ENCODE peak calls at places on chromosomes 11 and 22, in seven cellular contexts. One of them, this sample, is unnamed.

GRCh38 chr11:59336931-59337330 is 21.8 kb upstream of the OR5AN1 start:
- DNase-seq in sigmoid colon: no peak
- DNase-seq in CD8-positive, alpha-beta T cell: no peak
- DNase-seq in esophagus squamous epithelium: no peak
- DNase-seq in endodermal cell: no peak
- DNase-seq in fibroblast of mammary gland: no peak
- DNase-seq in IMR-90: no peak
- DNase-seq in this sample: no peak

GRCh38 chr22:17131686-17132085 is 10.5 kb upstream of the TMEM121B start:
- DNase-seq in CD8-positive, alpha-beta T cell: no peak
- DNase-seq in IMR-90: no peak
- DNase-seq in endodermal cell: peak; percentile 70
- DNase-seq in sigmoid colon: peak; percentile 28
- DNase-seq in fibroblast of mammary gland: no peak
- DNase-seq in esophagus squamous epithelium: no peak
- DNase-seq in this sample: no peak

GRCh38 chr22:43270314-43270908 is 72.8 kb downstream of the SCUBE1 start:
- DNase-seq in fibroblast of mammary gland: no peak
- DNase-seq in IMR-90: no peak
- DNase-seq in CD8-positive, alpha-beta T cell: no peak
- DNase-seq in esophagus squamous epithelium: no peak
- DNase-seq in endodermal cell: peak; percentile 95
- DNase-seq in sigmoid colon: no peak
- DNase-seq in this sample: no peak

GRCh38 chr11:127926721-127927120 is 660.6 kb downstream of the ETS1 start:
- DNase-seq in esophagus squamous epithelium: no peak
- DNase-seq in IMR-90: no peak
- DNase-seq in fibroblast of mammary gland: no peak
- DNase-seq in sigmoid colon: no peak
- DNase-seq in CD8-positive, alpha-beta T cell: no peak
- DNase-seq in endodermal cell: no peak
- DNase-seq in this sample: no peak

GRCh38 chr22:44424131-44424711 is 73.8 kb downstream of the RTL6 start:
- DNase-seq in fibroblast of mammary gland: no peak
- DNase-seq in IMR-90: no peak
- DNase-seq in sigmoid colon: peak; percentile 30
- DNase-seq in CD8-positive, alpha-beta T cell: no peak
- DNase-seq in esophagus squamous epithelium: no peak
- DNase-seq in endodermal cell: peak; percentile 25
- DNase-seq in this sample: no peak

GRCh38 chr22:32052259-32052658 is 9.2 kb downstream of the SLC5A1 start:
- DNase-seq in IMR-90: no peak
- DNase-seq in esophagus squamous epithelium: no peak
- DNase-seq in sigmoid colon: no peak
- DNase-seq in fibroblast of mammary gland: no peak
- DNase-seq in CD8-positive, alpha-beta T cell: no peak
- DNase-seq in endodermal cell: no peak
- DNase-seq in this sample: no peak

GRCh38 chr11:70751142-70751734 is 352.9 kb downstream of the CTTN start:
- DNase-seq in CD8-positive, alpha-beta T cell: no peak
- DNase-seq in IMR-90: no peak
- DNase-seq in esophagus squamous epithelium: no peak
- DNase-seq in endodermal cell: no peak
- DNase-seq in sigmoid colon: no peak
- DNase-seq in fibroblast of mammary gland: no peak
- DNase-seq in this sample: no peak

GRCh38 chr11:23789938-23790371 is 706.9 kb upstream of the LUZP2 start:
- DNase-seq in sigmoid colon: no peak
- DNase-seq in fibroblast of mammary gland: peak; percentile 73
- DNase-seq in CD8-positive, alpha-beta T cell: no peak
- DNase-seq in esophagus squamous epithelium: no peak
- DNase-seq in endodermal cell: no peak
- DNase-seq in IMR-90: peak; percentile 86
- DNase-seq in this sample: peak; percentile 56

GRCh38 chr11:100849009-100849913 is 162.2 kb downstream of the ARHGAP42 start:
- DNase-seq in endodermal cell: no peak
- DNase-seq in IMR-90: peak; percentile 91
- DNase-seq in sigmoid colon: no peak
- DNase-seq in esophagus squamous epithelium: no peak
- DNase-seq in fibroblast of mammary gland: peak; percentile 97
- DNase-seq in CD8-positive, alpha-beta T cell: no peak
- DNase-seq in this sample: peak; percentile 79

GRCh38 chr11:110565344-110565684 is 135.6 kb downstream of the FDX1 start:
- DNase-seq in CD8-positive, alpha-beta T cell: no peak
- DNase-seq in fibroblast of mammary gland: peak; percentile 26
- DNase-seq in sigmoid colon: no peak
- DNase-seq in esophagus squamous epithelium: no peak
- DNase-seq in IMR-90: peak; percentile 64
- DNase-seq in endodermal cell: peak; percentile 85
- DNase-seq in this sample: no peak

GRCh38 chr11:76184551-76184993 is 21.7 kb downstream of the WNT11 start:
- DNase-seq in IMR-90: peak; percentile 15
- DNase-seq in esophagus squamous epithelium: no peak
- DNase-seq in CD8-positive, alpha-beta T cell: no peak
- DNase-seq in endodermal cell: no peak
- DNase-seq in fibroblast of mammary gland: no peak
- DNase-seq in sigmoid colon: no peak
- DNase-seq in this sample: peak; percentile 52

GRCh38 chr22:32318361-32318760 is 39.3 kb upstream of the RFPL3 start:
- DNase-seq in esophagus squamous epithelium: no peak
- DNase-seq in IMR-90: no peak
- DNase-seq in CD8-positive, alpha-beta T cell: no peak
- DNase-seq in endodermal cell: peak; percentile 13
- DNase-seq in sigmoid colon: no peak
- DNase-seq in fibroblast of mammary gland: no peak
- DNase-seq in this sample: no peak

GRCh38 chr11:2525941-2526807 is 81.4 kb downstream of the KCNQ1 start:
- DNase-seq in sigmoid colon: peak; percentile 39
- DNase-seq in fibroblast of mammary gland: no peak
- DNase-seq in endodermal cell: peak; percentile 24
- DNase-seq in esophagus squamous epithelium: no peak
- DNase-seq in CD8-positive, alpha-beta T cell: no peak
- DNase-seq in IMR-90: no peak
- DNase-seq in this sample: no peak

GRCh38 chr11:75014129-75014528 is 25.4 kb downstream of the NEU3 start:
- DNase-seq in esophagus squamous epithelium: no peak
- DNase-seq in sigmoid colon: no peak
- DNase-seq in CD8-positive, alpha-beta T cell: no peak
- DNase-seq in IMR-90: peak; percentile 95
- DNase-seq in endodermal cell: no peak
- DNase-seq in fibroblast of mammary gland: peak; percentile 91
- DNase-seq in this sample: peak; percentile 77
- TF ChIP-seq CTCF in esophagus squamous epithelium: no peak
- TF ChIP-seq CTCF in sigmoid colon: no peak
- TF ChIP-seq CTCF in CD8-positive, alpha-beta T cell: no peak
- TF ChIP-seq CTCF in IMR-90: peak; percentile 40
- TF ChIP-seq CTCF in endodermal cell: no peak
- TF ChIP-seq CTCF in fibroblast of mammary gland: peak; percentile 38
- TF ChIP-seq CTCF in this sample: peak; percentile 47

GRCh38 chr11:8838248-8838647 is 72.7 kb upstream of the AKIP1 start:
- DNase-seq in endodermal cell: no peak
- DNase-seq in IMR-90: peak; percentile 94
- DNase-seq in esophagus squamous epithelium: no peak
- DNase-seq in CD8-positive, alpha-beta T cell: no peak
- DNase-seq in fibroblast of mammary gland: peak; percentile 95
- DNase-seq in sigmoid colon: peak; percentile 46
- DNase-seq in this sample: peak; percentile 68

GRCh38 chr11:8841899-8842298 is 69.1 kb upstream of the AKIP1 start:
- DNase-seq in esophagus squamous epithelium: no peak
- DNase-seq in IMR-90: peak; percentile 42
- DNase-seq in fibroblast of mammary gland: no peak
- DNase-seq in CD8-positive, alpha-beta T cell: no peak
- DNase-seq in endodermal cell: no peak
- DNase-seq in sigmoid colon: no peak
- DNase-seq in this sample: no peak

GRCh38 chr11:8839957-8840945 is 70.7 kb upstream of the AKIP1 start:
- DNase-seq in CD8-positive, alpha-beta T cell: no peak
- DNase-seq in sigmoid colon: peak; percentile 56
- DNase-seq in fibroblast of mammary gland: no peak
- DNase-seq in endodermal cell: peak; percentile 77
- DNase-seq in esophagus squamous epithelium: no peak
- DNase-seq in IMR-90: peak; percentile 74
- DNase-seq in this sample: no peak

GRCh38 chr11:8834379-8834778 is 76.6 kb upstream of the AKIP1 start:
- DNase-seq in sigmoid colon: no peak
- DNase-seq in fibroblast of mammary gland: no peak
- DNase-seq in IMR-90: no peak
- DNase-seq in esophagus squamous epithelium: no peak
- DNase-seq in CD8-positive, alpha-beta T cell: no peak
- DNase-seq in endodermal cell: no peak
- DNase-seq in this sample: no peak

DNA sequence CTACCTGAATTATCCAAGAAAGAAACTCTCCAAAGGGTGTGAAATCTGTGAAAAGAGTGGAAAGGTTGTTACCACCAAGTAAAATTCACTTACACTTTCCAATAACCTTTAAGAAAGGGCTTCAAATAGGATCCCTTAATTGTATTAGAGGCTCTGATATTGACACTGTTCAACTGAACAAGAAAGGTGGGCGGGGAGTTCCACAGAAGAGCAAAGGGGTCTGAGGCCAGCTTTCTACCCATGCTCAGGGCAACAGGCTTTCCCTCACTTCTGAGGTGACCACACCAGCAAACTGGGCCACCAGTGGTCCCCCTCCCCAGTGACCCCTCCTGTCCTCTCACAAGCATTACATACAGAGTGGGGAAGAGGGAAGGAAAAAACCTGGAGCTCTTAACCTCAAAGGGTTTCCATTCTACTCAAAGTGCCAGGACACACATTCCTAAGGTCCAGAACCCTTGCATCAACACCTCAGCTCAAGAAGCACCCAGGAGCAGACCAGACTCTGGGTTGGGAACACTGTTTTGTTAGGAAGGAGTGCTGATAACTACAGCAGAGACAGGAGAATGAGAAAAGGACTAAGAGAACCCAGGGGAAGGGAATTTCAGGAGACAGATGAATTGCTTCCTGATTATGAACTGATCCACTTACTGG is 71.6 kb upstream of the AKIP1 start:
- DNase-seq in endodermal cell: no peak
- DNase-seq in fibroblast of mammary gland: no peak
- DNase-seq in esophagus squamous epithelium: no peak
- DNase-seq in IMR-90: no peak
- DNase-seq in CD8-positive, alpha-beta T cell: no peak
- DNase-seq in sigmoid colon: no peak
- DNase-seq in this sample: no peak
- TF ChIP-seq CTCF in endodermal cell: peak; percentile 35
- TF ChIP-seq CTCF in fibroblast of mammary gland: no peak
- TF ChIP-seq CTCF in esophagus squamous epithelium: no peak
- TF ChIP-seq CTCF in IMR-90: no peak
- TF ChIP-seq CTCF in CD8-positive, alpha-beta T cell: no peak
- TF ChIP-seq CTCF in sigmoid colon: no peak
- TF ChIP-seq CTCF in this sample: no peak

GRCh38 chr11:69300124-69301032 is 6.4 kb downstream of the MYEOV start:
- DNase-seq in CD8-positive, alpha-beta T cell: no peak
- DNase-seq in endodermal cell: no peak
- DNase-seq in sigmoid colon: no peak
- DNase-seq in IMR-90: peak; percentile 61
- DNase-seq in fibroblast of mammary gland: peak; percentile 88
- DNase-seq in esophagus squamous epithelium: no peak
- DNase-seq in this sample: peak; percentile 90
- TF ChIP-seq CTCF in CD8-positive, alpha-beta T cell: no peak
- TF ChIP-seq CTCF in endodermal cell: no peak
- TF ChIP-seq CTCF in sigmoid colon: no peak
- TF ChIP-seq CTCF in IMR-90: no peak
- TF ChIP-seq CTCF in fibroblast of mammary gland: no peak
- TF ChIP-seq CTCF in esophagus squamous epithelium: no peak
- TF ChIP-seq CTCF in this sample: no peak

DNA sequence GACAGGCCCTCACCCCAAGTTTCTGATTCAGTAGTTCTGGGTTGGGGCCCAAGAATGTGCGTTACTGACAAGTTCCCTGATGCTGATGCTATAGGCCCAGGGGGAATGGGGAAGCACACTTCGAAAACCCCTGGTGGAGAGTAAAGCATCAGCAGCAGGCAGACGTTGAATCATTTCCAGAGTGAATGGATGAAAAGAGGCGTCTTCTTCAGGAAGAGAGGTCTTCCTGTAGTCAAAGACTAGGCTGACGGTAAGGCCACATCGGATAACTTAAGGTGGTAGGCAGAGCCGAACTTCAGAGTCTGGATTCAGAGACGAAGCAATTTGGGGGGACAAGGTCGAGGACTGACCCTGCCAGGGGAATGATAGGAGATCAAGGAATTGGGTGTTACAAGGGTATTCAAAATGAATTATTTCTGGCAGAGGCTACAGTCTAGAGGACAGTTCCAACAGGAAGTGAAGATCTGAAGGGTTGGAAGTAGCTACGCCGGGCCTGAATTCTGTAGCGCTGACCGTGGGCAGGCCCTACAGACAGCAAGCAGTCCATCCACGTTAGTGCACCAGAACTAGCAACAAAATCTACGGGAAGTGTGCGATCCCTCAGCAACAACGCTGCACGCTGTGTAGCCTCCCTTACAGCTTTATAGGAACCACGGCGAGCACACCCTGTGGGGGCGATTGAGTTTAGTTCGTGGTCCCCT is 862 bp upstream of the CENATAC start:
- DNase-seq in IMR-90: peak; percentile 44
- DNase-seq in CD8-positive, alpha-beta T cell: peak; percentile 21
- DNase-seq in fibroblast of mammary gland: peak; percentile 69
- DNase-seq in esophagus squamous epithelium: no peak
- DNase-seq in sigmoid colon: no peak
- DNase-seq in endodermal cell: peak; percentile 63
- DNase-seq in this sample: no peak
- TF ChIP-seq CTCF in IMR-90: peak; percentile 27
- TF ChIP-seq CTCF in CD8-positive, alpha-beta T cell: peak; percentile 48
- TF ChIP-seq CTCF in fibroblast of mammary gland: peak; percentile 42
- TF ChIP-seq CTCF in esophagus squamous epithelium: no peak
- TF ChIP-seq CTCF in sigmoid colon: no peak
- TF ChIP-seq CTCF in endodermal cell: peak; percentile 64
- TF ChIP-seq CTCF in this sample: peak; percentile 57